ENCODE peak calls at places on chromosomes 13 and 19, in four cellular contexts. R, D, Z and U are unnamed samples.

GRCh38 chr19:38452430-38453366 is 19.2 kb downstream of the RYR1 start:
- DNase-seq in D (no peak), R (no peak), Z (no peak), U (no peak)

GRCh38 chr13:110853235-110853721 is 61.6 kb downstream of the ANKRD10 start:
- DNase-seq in D (peak), R (no peak), Z (no peak), U (no peak)

GRCh38 chr13:50222569-50223332 is 207.5 kb downstream of the KCNRG start:
- DNase-seq in D (peak), Z (peak), R (no peak), U (no peak)

GRCh38 chr19:30873003-30873402 is 476.2 kb downstream of the TSHZ3 start:
- DNase-seq in Z (no peak), D (no peak), R (no peak), U (no peak)

GRCh38 chr19:50722248-50723013 is 733 bp upstream of the CLEC11A start:
- DNase-seq in D (no peak), Z (no peak), R (no peak), U (no peak)

GRCh38 chr19:13986348-13986904 is 19.7 kb downstream of the RFX1 start:
- DNase-seq in Z (no peak), R (peak), D (peak), U (peak)

GRCh38 chr13:89520468-89520867 is 1827.0 kb upstream of the MIR17HG start:
- DNase-seq in D (no peak), R (no peak), Z (no peak), U (no peak)

GRCh38 chr13:66859934-66860867 is 369.9 kb downstream of the PCDH9 start:
- DNase-seq in R (no peak), Z (no peak), D (no peak), U (no peak)

GRCh38 chr19:52231154-52231565 is 38.2 kb upstream of the ZNF766 start:
- DNase-seq in D (peak), R (no peak), Z (no peak), U (peak)

GRCh38 chr13:30739646-30740642 is 4.6 kb downstream of the ALOX5AP start:
- DNase-seq in R (peak), D (peak), Z (peak), U (peak)

GRCh38 chr13:59607780-59608233 is 555.9 kb downstream of the DIAPH3 start:
- DNase-seq in D (no peak), Z (no peak), R (no peak), U (no peak)

GRCh38 chr19:10416380-10417257 is 3.7 kb upstream of the PDE4A start:
- DNase-seq in R (peak), Z (peak), D (peak), U (peak)

GRCh38 chr19:47514151-47514868 is 553 bp downstream of the NAPA start:
- DNase-seq in Z (no peak), R (peak), D (no peak), U (peak)